ENCODE peak calls at places on chromosomes 4 and X, in five cellular contexts. F, H, S, Y and G are unnamed samples.

GRCh38 chr4:145843148-145843547 is 95.5 kb downstream of the ZNF827 start:
- DNase-seq in F (peak; percentile 73), H (no peak), S (no peak), Y (peak; percentile 60), G (peak; percentile 92)

GRCh38 chrX:46251755-46252154 is 293.5 kb downstream of the ZNF674 start:
- DNase-seq in F (no peak), H (no peak), S (peak; percentile 59), Y (peak; percentile 51), G (peak; percentile 53)

GRCh38 chrX:80229626-80230025 is 190.6 kb upstream of the TENT5D start:
- DNase-seq in F (no peak), H (no peak), S (no peak), Y (no peak), G (no peak)

GRCh38 chr4:38500433-38500832 is 163.6 kb upstream of the KLF3 start:
- DNase-seq in F (no peak), H (no peak), S (no peak), Y (no peak), G (no peak)

GRCh38 chr4:185821029-185821419 is 9.0 kb upstream of the SORBS2 start:
- DNase-seq in F (no peak), H (no peak), S (no peak), Y (no peak), G (no peak)

GRCh38 chr4:142845293-142846070 is 619 bp downstream of the INPP4B start:
- DNase-seq in F (no peak), H (peak; percentile 5), S (no peak), Y (peak; percentile 18), G (no peak)

GRCh38 chrX:283115-283845 is 2.1 kb downstream of the PLCXD1 start:
- DNase-seq in F (peak; percentile 62), H (peak; percentile 91), S (peak; percentile 92), Y (peak; percentile 91), G (peak; percentile 82)

GRCh38 chr4:83962492-83962891 is 426.6 kb downstream of the GPAT3 start:
- DNase-seq in F (no peak), H (no peak), S (no peak), Y (no peak), G (no peak)

GRCh38 chr4:149047368-149047767 is 605.2 kb upstream of the NR3C2 start:
- DNase-seq in F (no peak), H (no peak), S (no peak), Y (no peak), G (no peak)

GRCh38 chr4:177952723-177953122 is 510.5 kb upstream of the AGA start:
- DNase-seq in F (no peak), H (no peak), S (no peak), Y (no peak), G (no peak)

GRCh38 chrX:386768-387575 is at the start of gene PPP2R3B:
- DNase-seq in F (peak; percentile 85), H (peak; percentile 99), S (peak; percentile 98), Y (peak; percentile 98), G (peak; percentile 98)

GRCh38 chrX:44042731-44043130 is 69.5 kb upstream of the NDP start:
- DNase-seq in F (no peak), H (no peak), S (no peak), Y (peak; percentile 21), G (no peak)

GRCh38 chrX:13533726-13534125 is 35.7 kb upstream of the EGFL6 start:
- DNase-seq in F (no peak), H (no peak), S (peak; percentile 76), Y (peak; percentile 78), G (peak; percentile 1)

GRCh38 chrX:22063284-22063683 is 31.2 kb downstream of the PHEX start:
- DNase-seq in F (no peak), H (no peak), S (peak; percentile 30), Y (peak; percentile 4), G (no peak)

GRCh38 chr4:26150948-26151347 is 169.9 kb upstream of the RBPJ start:
- DNase-seq in F (no peak), H (no peak), S (peak; percentile 17), Y (peak; percentile 42), G (no peak)

GRCh38 chr4:86960557-86960959 is 25.7 kb downstream of the AFF1 start:
- DNase-seq in F (no peak), H (no peak), S (no peak), Y (no peak), G (no peak)

GRCh38 chr4:7747062-7747385 is 192.6 kb downstream of the AFAP1 start:
- DNase-seq in F (no peak), H (no peak), S (no peak), Y (no peak), G (no peak)

GRCh38 chr4:77636902-77637301 is 31.3 kb downstream of the CXCL13 start:
- DNase-seq in F (peak; percentile 81), H (no peak), S (peak; percentile 71), Y (peak; percentile 96), G (peak; percentile 93)

GRCh38 chrX:19627533-19627932 is 112.2 kb upstream of the MAP3K15 start:
- DNase-seq in F (no peak), H (no peak), S (peak; percentile 34), Y (peak; percentile 14), G (no peak)

GRCh38 chrX:137969191-137969590 is 403.3 kb downstream of the ZIC3 start:
- DNase-seq in F (no peak), H (no peak), S (no peak), Y (no peak), G (no peak)

GRCh38 chr4:70902577-70903281 is 560 bp downstream of the MOB1B start:
- DNase-seq in F (no peak), H (peak; percentile 46), S (no peak), Y (peak; percentile 30), G (no peak)

GRCh38 chr4:7680106-7680505 is 245.4 kb upstream of the PSAPL1 start:
- DNase-seq in F (no peak), H (no peak), S (no peak), Y (no peak), G (no peak)

GRCh38 chr4:150302553-150302952 is 224.3 kb downstream of the DCLK2 start:
- DNase-seq in F (peak; percentile 60), H (no peak), S (peak; percentile 89), Y (peak; percentile 85), G (peak; percentile 90)

GRCh38 chrX:68841251-68842049 is 12.6 kb downstream of the EFNB1 start:
- DNase-seq in F (no peak), H (peak; percentile 83), S (no peak), Y (no peak), G (no peak)

GRCh38 chr4:26351685-26352084 is 30.9 kb downstream of the RBPJ start:
- DNase-seq in F (no peak), H (no peak), S (no peak), Y (no peak), G (no peak)

GRCh38 chrX:155877288-155877687 is 3.9 kb upstream of the VAMP7 start:
- DNase-seq in F (no peak), H (no peak), S (no peak), Y (no peak), G (no peak)

GRCh38 chr4:26909369-26909768 is 48.7 kb downstream of the STIM2 start:
- DNase-seq in F (no peak), H (no peak), S (no peak), Y (no peak), G (peak; percentile 17)

GRCh38 chrX:25013593-25014365 is 2.0 kb downstream of the ARX start:
- DNase-seq in F (no peak), H (no peak), S (no peak), Y (no peak), G (no peak)

GRCh38 chr4:119490335-119490734 is 138.3 kb downstream of the PDE5A start:
- DNase-seq in F (peak; percentile 11), H (no peak), S (peak; percentile 3), Y (peak; percentile 4), G (peak; percentile 60)

GRCh38 chr4:175246941-175247340 is 328.8 kb downstream of the ADAM29 start:
- DNase-seq in F (no peak), H (no peak), S (peak; percentile 38), Y (no peak), G (no peak)

GRCh38 chr4:81609844-81610243 is 138.1 kb upstream of the RASGEF1B start:
- DNase-seq in F (no peak), H (no peak), S (no peak), Y (no peak), G (no peak)

GRCh38 chr4:188439641-188440311 is 300.5 kb downstream of the TRIML1 start:
- DNase-seq in F (no peak), H (no peak), S (peak; percentile 68), Y (peak; percentile 86), G (no peak)

GRCh38 chrX:153474718-153475117 is 4.3 kb upstream of the HAUS7 start:
- DNase-seq in F (peak; percentile 24), H (peak; percentile 66), S (no peak), Y (peak; percentile 36), G (peak; percentile 70)

GRCh38 chr4:15132739-15133138 is 130.5 kb downstream of the CPEB2 start:
- DNase-seq in F (no peak), H (no peak), S (no peak), Y (no peak), G (peak; percentile 96)

GRCh38 chr4:58359590-58359989 is 1249.4 kb upstream of the IGFBP7 start:
- DNase-seq in F (no peak), H (no peak), S (no peak), Y (no peak), G (no peak)

GRCh38 chr4:41964401-41964800 is 17.2 kb upstream of the DCAF4L1 start:
- DNase-seq in F (no peak), H (no peak), S (no peak), Y (no peak), G (no peak)

GRCh38 chr4:108811486-108811885 is 48.6 kb upstream of the ETNPPL start:
- DNase-seq in F (no peak), H (no peak), S (no peak), Y (no peak), G (no peak)

GRCh38 chr4:118308306-118309030 is 44.3 kb downstream of the PRSS12 start:
- DNase-seq in F (no peak), H (no peak), S (no peak), Y (no peak), G (no peak)

GRCh38 chr4:138235419-138235952 is 6.7 kb downstream of the SLC7A11 start:
- DNase-seq in F (peak; percentile 91), H (no peak), S (peak; percentile 90), Y (peak; percentile 65), G (peak; percentile 61)